ENCODE peak calls at places on chromosomes 2 and 18, in ten cellular contexts. E, S, T, C, Q, G, O, H, F and V are unnamed samples.
A peak's percentile ranks its signal among the peaks of the same experiment; 100 is the strongest.

GRCh38 chr2:228417966-228418365 is 236.5 kb upstream of the SPHKAP start:
- DNase-seq in T (no peak), C (no peak), H (no peak), E (no peak), F (no peak), G (no peak), Q (no peak), S (no peak), O (no peak), V (no peak)

GRCh38 chr2:10390369-10390801 is 57.7 kb downstream of the ODC1 start:
- DNase-seq in T (no peak), H (no peak), G (no peak), F (no peak), Q (no peak), E (no peak), O (no peak), C (no peak), S (no peak), V (no peak)

GRCh38 chr2:224163573-224164307 is 124.7 kb upstream of the SERPINE2 start:
- DNase-seq in Q (no peak), G (no peak), T (no peak), O (no peak), H (no peak), S (peak; percentile 87), C (no peak), E (no peak), F (no peak), V (no peak)

GRCh38 chr18:23838801-23839366 is 149.6 kb downstream of the LAMA3 start:
- DNase-seq in T (no peak), S (peak; percentile 80), O (no peak), F (no peak), E (no peak), Q (no peak), G (peak; percentile 42), H (no peak), C (no peak), V (no peak)

GRCh38 chr2:117771969-117772630 is 42.4 kb upstream of the DDX18 start:
- DNase-seq in S (peak; percentile 15), H (no peak), G (peak; percentile 11), T (no peak), F (no peak), E (peak; percentile 45), Q (peak; percentile 5), O (no peak), C (no peak), V (peak; percentile 17)

GRCh38 chr2:25187729-25188350 is 19.5 kb upstream of the POMC start:
- DNase-seq in T (no peak), O (no peak), C (no peak), Q (no peak), H (no peak), G (no peak), E (no peak), S (no peak), F (peak; percentile 19), V (no peak)

GRCh38 chr2:68992933-68993332 is 18.5 kb downstream of the GKN1 start:
- DNase-seq in O (no peak), C (no peak), S (no peak), Q (no peak), E (no peak), H (no peak), F (no peak), T (no peak), G (no peak), V (no peak)

GRCh38 chr2:67389286-67389685 is 7.8 kb upstream of the ETAA1 start:
- DNase-seq in H (no peak), C (no peak), F (no peak), E (no peak), G (no peak), O (no peak), T (no peak), S (peak; percentile 82), Q (peak; percentile 21), V (no peak)

GRCh38 chr2:5677133-5677532 is 15.1 kb upstream of the SOX11 start:
- DNase-seq in Q (no peak), G (no peak), H (no peak), S (no peak), C (no peak), T (no peak), F (no peak), E (no peak), O (no peak), V (no peak)

GRCh38 chr2:85905187-85905666 is 16.4 kb upstream of the ST3GAL5 start:
- DNase-seq in S (peak; percentile 89), O (no peak), E (no peak), F (no peak), H (no peak), Q (no peak), T (peak; percentile 75), C (peak; percentile 70), G (no peak), V (no peak)

GRCh38 chr2:225270861-225271260 is 128.6 kb upstream of the NYAP2 start:
- DNase-seq in T (no peak), G (peak; percentile 85), C (no peak), F (no peak), E (peak; percentile 38), Q (no peak), O (no peak), S (peak; percentile 71), H (no peak), V (peak; percentile 25)

GRCh38 chr2:236841389-236841788 is 244.3 kb upstream of the COPS8 start:
- DNase-seq in Q (no peak), G (no peak), O (no peak), S (no peak), F (no peak), T (peak; percentile 71), C (no peak), E (no peak), H (no peak), V (no peak)

GRCh38 chr2:231013820-231014219 is 17.9 kb downstream of the SPATA3 start:
- DNase-seq in E (no peak), F (no peak), C (no peak), O (no peak), G (no peak), Q (no peak), T (no peak), H (no peak), S (no peak), V (no peak)

GRCh38 chr2:9737053-9737875 is 106.0 kb upstream of the TAF1B start:
- DNase-seq in Q (no peak), E (no peak), F (no peak), S (no peak), C (no peak), O (no peak), G (peak; percentile 47), H (no peak), T (no peak), V (no peak)

GRCh38 chr2:101770672-101771071 is 73.2 kb downstream of the MAP4K4 start:
- DNase-seq in G (peak; percentile 72), O (no peak), F (peak; percentile 39), T (no peak), H (no peak), S (peak; percentile 63), C (no peak), Q (no peak), E (peak; percentile 84), V (no peak)
- TF ChIP-seq CTCF in G (peak; percentile 54), O (peak; percentile 20), F (peak; percentile 14), T (no peak), H (peak; percentile 50), S (no peak), C (no peak), Q (peak; percentile 32), E (peak; percentile 22), V (peak; percentile 32)

DNA sequence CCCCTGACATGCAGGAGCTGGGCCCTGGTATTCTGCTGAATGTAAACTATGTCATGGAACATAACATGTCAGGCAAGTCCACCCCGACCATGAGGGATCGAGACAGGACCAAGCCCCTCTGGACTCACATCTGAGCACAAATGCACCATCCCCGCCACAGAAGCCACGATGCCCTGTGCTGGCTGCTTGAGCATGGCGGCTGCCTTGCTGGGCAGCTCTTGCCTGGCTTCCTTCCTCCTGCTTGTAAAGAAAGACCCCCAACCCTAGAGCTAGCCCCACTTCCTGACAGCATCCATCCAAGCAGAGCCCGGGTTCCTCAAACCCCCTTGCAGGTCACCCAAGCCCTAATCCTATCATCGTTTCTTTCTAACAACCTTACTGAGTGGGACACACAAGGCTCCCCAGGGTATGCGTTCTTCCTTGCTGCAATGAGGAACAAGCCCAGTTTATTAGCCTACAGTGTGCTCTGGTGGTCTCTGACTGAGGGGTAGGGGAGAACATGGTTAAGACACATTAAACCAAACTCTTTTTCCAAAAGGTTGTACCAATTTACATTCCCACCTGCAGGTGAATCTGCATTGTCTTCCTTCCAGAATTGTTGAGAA is 26.6 kb downstream of the PTPN18 start:
- DNase-seq in O (no peak), G (no peak), Q (no peak), S (no peak), T (peak; percentile 44), H (no peak), E (no peak), F (no peak), C (no peak), V (no peak)
- H3K4me3 ChIP-seq in O (no peak overlapping the region), G (no peak overlapping the region), Q (no peak overlapping the region), S (no peak overlapping the region), T (no peak overlapping the region), H (no peak overlapping the region), E (no peak overlapping the region), F (no peak overlapping the region), C (no peak overlapping the region), V (no peak overlapping the region)

DNA sequence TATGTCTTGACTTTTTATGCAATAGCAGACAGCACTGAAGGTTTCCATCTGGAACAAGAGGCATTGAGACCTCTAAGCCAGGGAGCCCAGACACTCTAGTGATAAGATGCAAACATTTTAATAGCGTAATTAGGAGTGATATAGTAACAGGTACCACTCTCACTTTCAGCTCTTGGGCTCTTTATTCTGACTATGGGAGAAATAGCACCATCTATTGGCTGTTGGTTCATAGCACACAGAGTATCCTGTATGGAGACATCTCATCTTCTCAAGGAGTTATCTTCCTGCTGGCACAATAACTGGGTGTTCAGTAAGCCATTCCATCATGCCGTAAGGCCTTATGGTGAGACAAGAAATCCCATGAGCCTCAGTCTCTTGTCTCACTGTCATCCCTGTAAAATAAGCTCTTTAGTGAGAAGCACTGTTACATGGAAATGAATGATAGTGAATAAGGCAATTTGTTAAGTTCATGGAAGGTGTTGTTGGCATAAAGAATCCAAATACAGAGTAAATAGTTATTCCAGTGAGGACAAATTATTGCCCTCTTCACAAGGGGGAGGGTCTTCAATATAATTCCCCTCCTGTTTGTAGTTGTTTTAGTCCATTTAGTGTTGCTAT is 48.3 kb downstream of the THUMPD2 start:
- DNase-seq in C (no peak), E (peak; percentile 32), S (no peak), T (no peak), O (no peak), H (no peak), Q (no peak), G (peak; percentile 51), F (no peak), V (no peak)
- TF ChIP-seq CTCF in C (no peak), E (peak; percentile 70), S (peak; percentile 32), T (no peak), O (peak; percentile 52), H (peak; percentile 66), Q (peak; percentile 59), G (peak; percentile 58), F (peak; percentile 42), V (peak; percentile 52)

DNA sequence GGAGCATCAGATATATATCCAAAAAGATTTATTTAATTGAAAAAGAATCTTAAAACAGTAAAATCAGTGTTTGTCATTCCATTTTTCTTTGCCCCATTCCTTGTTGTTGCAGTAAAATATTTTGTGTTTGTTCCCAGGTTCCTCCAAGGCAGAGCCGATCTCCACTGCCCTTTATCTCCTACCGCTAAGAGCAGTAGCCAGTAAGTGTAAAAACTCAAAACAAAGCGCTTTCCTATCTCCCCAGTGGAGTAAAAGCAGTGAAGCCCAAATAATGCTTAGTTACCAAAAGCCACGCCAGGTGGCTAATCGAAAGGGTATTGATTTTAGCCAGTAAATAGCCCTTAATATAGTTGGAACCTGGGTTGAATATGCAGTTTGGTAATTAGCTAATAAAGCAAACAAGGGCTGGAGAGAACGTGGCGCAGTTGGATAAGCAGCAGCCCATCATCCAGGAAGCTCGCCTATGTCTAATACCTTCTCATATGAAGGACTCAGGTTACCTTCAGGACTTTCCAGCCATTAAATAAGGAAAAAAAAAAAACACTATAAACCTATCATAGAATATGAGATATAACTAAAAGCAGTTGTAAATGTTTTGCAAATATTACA is 12.4 kb upstream of the GPD2 start:
- DNase-seq in O (no peak), C (no peak), E (no peak), F (peak; percentile 43), Q (no peak), T (no peak), G (no peak), S (no peak), H (no peak), V (no peak)
- H3K4me3 ChIP-seq in O (no peak overlapping the region), C (no peak overlapping the region), E (no peak overlapping the region), F (no peak overlapping the region), Q (no peak overlapping the region), T (no peak overlapping the region), G (no peak overlapping the region), S (no peak overlapping the region), H (no peak overlapping the region), V (no peak overlapping the region)